ENCODE peak calls at places on chromosome 15, in nine cellular contexts. One of them, this sample, is unnamed.

GRCh38 chr15:66573719-66574641 is 8.2 kb upstream of the LCTL start:
- DNase-seq in colonic mucosa: no peak
- DNase-seq in esophagus squamous epithelium: no peak
- DNase-seq in A549: no peak
- DNase-seq in tibial artery: no peak
- DNase-seq in OCI-LY7: no peak
- DNase-seq in astrocyte of the spinal cord: peak; percentile 28
- DNase-seq in brain microvascular endothelial cell: no peak
- DNase-seq in fibroblast of mammary gland: peak; percentile 83
- DNase-seq in this sample: no peak

GRCh38 chr15:90829942-90830440 is 38.4 kb upstream of the FURIN start:
- DNase-seq in colonic mucosa: no peak
- DNase-seq in esophagus squamous epithelium: no peak
- DNase-seq in A549: no peak
- DNase-seq in tibial artery: peak; percentile 55
- DNase-seq in OCI-LY7: peak; percentile 24
- DNase-seq in astrocyte of the spinal cord: no peak
- DNase-seq in brain microvascular endothelial cell: no peak
- DNase-seq in fibroblast of mammary gland: no peak
- DNase-seq in this sample: peak; percentile 38

GRCh38 chr15:88656760-88657221 is 18.0 kb downstream of the ISG20 start:
- DNase-seq in colonic mucosa: no peak
- DNase-seq in esophagus squamous epithelium: no peak
- DNase-seq in A549: no peak
- DNase-seq in tibial artery: no peak
- DNase-seq in OCI-LY7: peak; percentile 93
- DNase-seq in astrocyte of the spinal cord: no peak
- DNase-seq in brain microvascular endothelial cell: no peak
- DNase-seq in fibroblast of mammary gland: no peak
- DNase-seq in this sample: no peak

GRCh38 chr15:48868549-48868948 is 9.4 kb upstream of the EID1 start:
- DNase-seq in colonic mucosa: no peak
- DNase-seq in esophagus squamous epithelium: no peak
- DNase-seq in A549: no peak
- DNase-seq in tibial artery: no peak
- DNase-seq in OCI-LY7: no peak
- DNase-seq in astrocyte of the spinal cord: peak; percentile 67
- DNase-seq in brain microvascular endothelial cell: peak; percentile 56
- DNase-seq in fibroblast of mammary gland: peak; percentile 81
- DNase-seq in this sample: no peak

GRCh38 chr15:40618023-40618422 is 24.0 kb downstream of the KNL1 start:
- DNase-seq in colonic mucosa: no peak
- DNase-seq in esophagus squamous epithelium: no peak
- DNase-seq in A549: no peak
- DNase-seq in tibial artery: no peak
- DNase-seq in OCI-LY7: no peak
- DNase-seq in astrocyte of the spinal cord: no peak
- DNase-seq in brain microvascular endothelial cell: no peak
- DNase-seq in fibroblast of mammary gland: no peak
- DNase-seq in this sample: no peak

GRCh38 chr15:45110256-45110820 is 3.6 kb downstream of the DUOX2 start:
- DNase-seq in colonic mucosa: no peak
- DNase-seq in esophagus squamous epithelium: no peak
- DNase-seq in A549: no peak
- DNase-seq in tibial artery: no peak
- DNase-seq in OCI-LY7: no peak
- DNase-seq in astrocyte of the spinal cord: no peak
- DNase-seq in brain microvascular endothelial cell: no peak
- DNase-seq in fibroblast of mammary gland: no peak
- DNase-seq in this sample: no peak

GRCh38 chr15:88312941-88313579 is 56.5 kb upstream of the NTRK3 start:
- DNase-seq in colonic mucosa: no peak
- DNase-seq in esophagus squamous epithelium: no peak
- DNase-seq in A549: no peak
- DNase-seq in tibial artery: no peak
- DNase-seq in OCI-LY7: no peak
- DNase-seq in astrocyte of the spinal cord: no peak
- DNase-seq in brain microvascular endothelial cell: no peak
- DNase-seq in fibroblast of mammary gland: no peak
- DNase-seq in this sample: no peak

GRCh38 chr15:73338058-73338457 is 30.7 kb downstream of the HCN4 start:
- DNase-seq in colonic mucosa: no peak
- DNase-seq in esophagus squamous epithelium: no peak
- DNase-seq in A549: no peak
- DNase-seq in tibial artery: no peak
- DNase-seq in OCI-LY7: no peak
- DNase-seq in astrocyte of the spinal cord: no peak
- DNase-seq in brain microvascular endothelial cell: no peak
- DNase-seq in fibroblast of mammary gland: no peak
- DNase-seq in this sample: no peak

GRCh38 chr15:101011582-101011981 is 92.4 kb downstream of the LRRK1 start:
- DNase-seq in colonic mucosa: no peak
- DNase-seq in esophagus squamous epithelium: no peak
- DNase-seq in A549: no peak
- DNase-seq in tibial artery: no peak
- DNase-seq in OCI-LY7: no peak
- DNase-seq in astrocyte of the spinal cord: no peak
- DNase-seq in brain microvascular endothelial cell: no peak
- DNase-seq in fibroblast of mammary gland: no peak
- DNase-seq in this sample: no peak

GRCh38 chr15:101008158-101009139 is 89.3 kb downstream of the LRRK1 start:
- DNase-seq in colonic mucosa: peak; percentile 91
- DNase-seq in esophagus squamous epithelium: peak; percentile 23
- DNase-seq in A549: peak; percentile 87
- DNase-seq in tibial artery: peak; percentile 71
- DNase-seq in OCI-LY7: peak; percentile 85
- DNase-seq in astrocyte of the spinal cord: peak; percentile 78
- DNase-seq in brain microvascular endothelial cell: peak; percentile 63
- DNase-seq in fibroblast of mammary gland: peak; percentile 78
- DNase-seq in this sample: peak; percentile 70

GRCh38 chr15:101006931-101007687 is 88.0 kb downstream of the LRRK1 start:
- DNase-seq in colonic mucosa: peak; percentile 89
- DNase-seq in esophagus squamous epithelium: no peak
- DNase-seq in A549: peak; percentile 97
- DNase-seq in tibial artery: peak; percentile 78
- DNase-seq in OCI-LY7: peak; percentile 69
- DNase-seq in astrocyte of the spinal cord: peak; percentile 80
- DNase-seq in brain microvascular endothelial cell: peak; percentile 74
- DNase-seq in fibroblast of mammary gland: peak; percentile 81
- DNase-seq in this sample: peak; percentile 79

GRCh38 chr15:101010781-101011180 is 91.6 kb downstream of the LRRK1 start:
- DNase-seq in colonic mucosa: peak; percentile 10
- DNase-seq in esophagus squamous epithelium: no peak
- DNase-seq in A549: no peak
- DNase-seq in tibial artery: no peak
- DNase-seq in OCI-LY7: no peak
- DNase-seq in astrocyte of the spinal cord: no peak
- DNase-seq in brain microvascular endothelial cell: no peak
- DNase-seq in fibroblast of mammary gland: no peak
- DNase-seq in this sample: no peak

GRCh38 chr15:101009176-101009575 is 90.0 kb downstream of the LRRK1 start:
- DNase-seq in colonic mucosa: peak; percentile 16
- DNase-seq in esophagus squamous epithelium: no peak
- DNase-seq in A549: no peak
- DNase-seq in tibial artery: no peak
- DNase-seq in OCI-LY7: no peak
- DNase-seq in astrocyte of the spinal cord: no peak
- DNase-seq in brain microvascular endothelial cell: no peak
- DNase-seq in fibroblast of mammary gland: no peak
- DNase-seq in this sample: no peak
- H3K4me3 ChIP-seq in colonic mucosa: no peak overlapping the region
- H3K4me3 ChIP-seq in esophagus squamous epithelium: peak overlapping the region; percentile 69
- H3K4me3 ChIP-seq in A549: no peak overlapping the region
- H3K4me3 ChIP-seq in tibial artery: no peak overlapping the region
- H3K4me3 ChIP-seq in OCI-LY7: peak overlapping the region; percentile 59
- H3K4me3 ChIP-seq in astrocyte of the spinal cord: no peak overlapping the region
- H3K4me3 ChIP-seq in brain microvascular endothelial cell: no peak overlapping the region
- H3K4me3 ChIP-seq in fibroblast of mammary gland: no peak overlapping the region
- H3K4me3 ChIP-seq in this sample: no peak overlapping the region

GRCh38 chr15:101318147-101318809 is 23.2 kb upstream of the SNRPA1 start:
- DNase-seq in colonic mucosa: no peak
- DNase-seq in esophagus squamous epithelium: no peak
- DNase-seq in A549: no peak
- DNase-seq in tibial artery: no peak
- DNase-seq in OCI-LY7: no peak
- DNase-seq in astrocyte of the spinal cord: no peak
- DNase-seq in brain microvascular endothelial cell: no peak
- DNase-seq in fibroblast of mammary gland: no peak
- DNase-seq in this sample: no peak

GRCh38 chr15:101322016-101322695 is 27.1 kb upstream of the SNRPA1 start:
- DNase-seq in colonic mucosa: no peak
- DNase-seq in esophagus squamous epithelium: no peak
- DNase-seq in A549: no peak
- DNase-seq in tibial artery: no peak
- DNase-seq in OCI-LY7: no peak
- DNase-seq in astrocyte of the spinal cord: no peak
- DNase-seq in brain microvascular endothelial cell: no peak
- DNase-seq in fibroblast of mammary gland: no peak
- DNase-seq in this sample: no peak

GRCh38 chr15:101318810-101319200 is 23.8 kb upstream of the SNRPA1 start:
- DNase-seq in colonic mucosa: no peak
- DNase-seq in esophagus squamous epithelium: no peak
- DNase-seq in A549: no peak
- DNase-seq in tibial artery: no peak
- DNase-seq in OCI-LY7: no peak
- DNase-seq in astrocyte of the spinal cord: no peak
- DNase-seq in brain microvascular endothelial cell: no peak
- DNase-seq in fibroblast of mammary gland: no peak
- DNase-seq in this sample: no peak

GRCh38 chr15:101322849-101323477 is 27.9 kb upstream of the SNRPA1 start:
- DNase-seq in colonic mucosa: no peak
- DNase-seq in esophagus squamous epithelium: no peak
- DNase-seq in A549: no peak
- DNase-seq in tibial artery: no peak
- DNase-seq in OCI-LY7: no peak
- DNase-seq in astrocyte of the spinal cord: no peak
- DNase-seq in brain microvascular endothelial cell: no peak
- DNase-seq in fibroblast of mammary gland: no peak
- DNase-seq in this sample: no peak

DNA sequence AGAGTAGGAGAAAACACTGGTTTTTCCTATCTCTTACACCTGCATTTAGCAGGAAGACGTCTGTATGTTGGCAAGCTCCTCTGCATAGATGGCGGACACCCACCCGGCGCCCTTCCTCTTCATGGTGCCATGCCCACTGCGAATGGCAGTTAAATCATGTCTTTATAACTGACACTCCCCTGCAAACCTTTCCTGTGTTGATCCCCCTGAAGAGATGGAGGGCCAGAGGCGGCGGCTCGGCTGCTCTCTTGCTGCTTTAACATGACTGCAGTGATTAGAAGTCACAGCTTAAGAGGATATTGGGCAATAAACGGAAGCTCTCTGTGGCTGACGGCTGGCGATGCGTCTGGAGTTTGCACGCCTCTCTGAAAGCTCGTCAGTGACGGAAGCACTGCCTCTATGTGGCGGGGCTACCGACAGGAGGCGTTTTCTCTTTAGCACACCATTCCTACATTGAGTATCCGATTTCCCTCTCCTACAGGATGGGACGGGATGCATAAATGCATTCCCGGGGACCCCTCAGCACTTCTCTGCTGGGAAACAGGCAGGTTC is 25.5 kb upstream of the SNRPA1 start:
- DNase-seq in colonic mucosa: no peak
- DNase-seq in esophagus squamous epithelium: no peak
- DNase-seq in A549: no peak
- DNase-seq in tibial artery: peak; percentile 40
- DNase-seq in OCI-LY7: no peak
- DNase-seq in astrocyte of the spinal cord: no peak
- DNase-seq in brain microvascular endothelial cell: peak; percentile 53
- DNase-seq in fibroblast of mammary gland: peak; percentile 15
- DNase-seq in this sample: no peak
- TF ChIP-seq CTCF in colonic mucosa: no peak
- TF ChIP-seq CTCF in esophagus squamous epithelium: peak; percentile 16
- TF ChIP-seq CTCF in A549: no peak
- TF ChIP-seq CTCF in tibial artery: no peak
- TF ChIP-seq CTCF in OCI-LY7: no peak
- TF ChIP-seq CTCF in astrocyte of the spinal cord: peak; percentile 7
- TF ChIP-seq CTCF in brain microvascular endothelial cell: peak; percentile 35
- TF ChIP-seq CTCF in fibroblast of mammary gland: no peak
- TF ChIP-seq CTCF in this sample: no peak

DNA sequence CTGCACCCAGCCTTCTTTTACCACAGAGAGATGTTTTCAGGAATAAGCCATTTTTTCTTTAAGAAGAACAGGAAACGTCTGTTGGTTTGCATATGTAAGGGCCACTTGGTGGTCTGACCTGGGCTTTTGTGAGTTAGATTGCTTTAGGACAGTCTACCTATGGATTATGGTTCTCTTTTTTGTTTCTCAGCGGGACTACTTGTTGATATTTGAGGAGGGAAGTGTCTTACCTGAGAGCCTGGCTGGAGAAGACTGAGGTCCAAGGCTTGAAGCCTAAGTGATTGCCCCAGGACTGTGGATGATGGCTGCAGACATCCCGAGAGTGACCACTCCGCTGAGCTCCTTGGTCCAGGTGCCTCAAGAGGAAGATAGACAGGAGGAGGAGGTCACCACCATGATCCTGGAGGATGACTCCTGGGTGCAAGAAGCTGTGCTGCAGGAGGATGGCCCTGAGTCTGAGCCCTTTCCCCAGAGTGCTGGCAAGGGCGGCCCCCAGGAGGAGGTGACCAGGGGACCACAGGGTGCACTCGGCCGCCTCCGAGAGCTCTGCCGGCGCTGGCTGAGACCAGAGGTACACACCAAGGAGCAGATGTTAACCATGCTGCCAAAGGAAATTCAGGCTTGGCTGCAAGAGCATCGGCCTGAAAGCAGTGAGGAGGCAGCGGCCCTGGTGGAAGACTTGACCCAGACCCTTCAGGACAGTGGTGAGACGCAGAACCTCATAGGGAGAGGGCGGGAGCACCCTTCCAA is 3.0 kb downstream of the ZSCAN2 start:
- DNase-seq in colonic mucosa: no peak
- DNase-seq in esophagus squamous epithelium: no peak
- DNase-seq in A549: no peak
- DNase-seq in tibial artery: no peak
- DNase-seq in OCI-LY7: no peak
- DNase-seq in astrocyte of the spinal cord: no peak
- DNase-seq in brain microvascular endothelial cell: no peak
- DNase-seq in fibroblast of mammary gland: no peak
- DNase-seq in this sample: no peak
- H3K4me3 ChIP-seq in colonic mucosa: no peak overlapping the region
- H3K4me3 ChIP-seq in esophagus squamous epithelium: no peak overlapping the region
- H3K4me3 ChIP-seq in A549: no peak overlapping the region
- H3K4me3 ChIP-seq in tibial artery: no peak overlapping the region
- H3K4me3 ChIP-seq in OCI-LY7: no peak overlapping the region
- H3K4me3 ChIP-seq in astrocyte of the spinal cord: no peak overlapping the region
- H3K4me3 ChIP-seq in brain microvascular endothelial cell: no peak overlapping the region
- H3K4me3 ChIP-seq in fibroblast of mammary gland: no peak overlapping the region
- H3K4me3 ChIP-seq in this sample: no peak overlapping the region

GRCh38 chr15:84747423-84748273 is 744 bp upstream of the ZNF592 start:
- DNase-seq in colonic mucosa: peak; percentile 75
- DNase-seq in esophagus squamous epithelium: peak; percentile 39
- DNase-seq in A549: peak; percentile 67
- DNase-seq in tibial artery: peak; percentile 70
- DNase-seq in OCI-LY7: peak; percentile 84
- DNase-seq in astrocyte of the spinal cord: peak; percentile 66
- DNase-seq in brain microvascular endothelial cell: peak; percentile 59
- DNase-seq in fibroblast of mammary gland: peak; percentile 69
- DNase-seq in this sample: peak; percentile 79

GRCh38 chr15:84750583-84751092 is 2.2 kb downstream of the ZNF592 start:
- DNase-seq in colonic mucosa: no peak
- DNase-seq in esophagus squamous epithelium: no peak
- DNase-seq in A549: no peak
- DNase-seq in tibial artery: no peak
- DNase-seq in OCI-LY7: peak; percentile 75
- DNase-seq in astrocyte of the spinal cord: no peak
- DNase-seq in brain microvascular endothelial cell: no peak
- DNase-seq in fibroblast of mammary gland: no peak
- DNase-seq in this sample: no peak

GRCh38 chr15:84752195-84752594 is 3.8 kb downstream of the ZNF592 start:
- DNase-seq in colonic mucosa: no peak
- DNase-seq in esophagus squamous epithelium: no peak
- DNase-seq in A549: no peak
- DNase-seq in tibial artery: no peak
- DNase-seq in OCI-LY7: no peak
- DNase-seq in astrocyte of the spinal cord: no peak
- DNase-seq in brain microvascular endothelial cell: no peak
- DNase-seq in fibroblast of mammary gland: no peak
- DNase-seq in this sample: no peak

GRCh38 chr15:84748274-84749110 is at the start of gene ZNF592:
- DNase-seq in colonic mucosa: peak; percentile 83
- DNase-seq in esophagus squamous epithelium: no peak
- DNase-seq in A549: peak; percentile 60
- DNase-seq in tibial artery: peak; percentile 76
- DNase-seq in OCI-LY7: peak; percentile 84
- DNase-seq in astrocyte of the spinal cord: peak; percentile 79
- DNase-seq in brain microvascular endothelial cell: peak; percentile 34
- DNase-seq in fibroblast of mammary gland: peak; percentile 65
- DNase-seq in this sample: peak; percentile 89

GRCh38 chr15:84749111-84749991 is 959 bp downstream of the ZNF592 start:
- DNase-seq in colonic mucosa: peak; percentile 47
- DNase-seq in esophagus squamous epithelium: no peak
- DNase-seq in A549: no peak
- DNase-seq in tibial artery: peak; percentile 38
- DNase-seq in OCI-LY7: peak; percentile 67
- DNase-seq in astrocyte of the spinal cord: no peak
- DNase-seq in brain microvascular endothelial cell: peak; percentile 18
- DNase-seq in fibroblast of mammary gland: peak; percentile 32
- DNase-seq in this sample: peak; percentile 67
- TF ChIP-seq CTCF in colonic mucosa: no peak
- TF ChIP-seq CTCF in esophagus squamous epithelium: no peak
- TF ChIP-seq CTCF in A549: no peak
- TF ChIP-seq CTCF in tibial artery: no peak
- TF ChIP-seq CTCF in OCI-LY7: no peak
- TF ChIP-seq CTCF in astrocyte of the spinal cord: no peak
- TF ChIP-seq CTCF in brain microvascular endothelial cell: no peak
- TF ChIP-seq CTCF in fibroblast of mammary gland: peak; percentile 8
- TF ChIP-seq CTCF in this sample: no peak

This sample was measured in heart left ventricle.